ENCODE peak calls at places on chromosomes 12 and 14, in five cellular contexts. Q, I, N, Y and C are unnamed samples.

GRCh38 chr14:64640839-64641238 is 63.4 kb upstream of the PLEKHG3 start:
- DNase-seq in Q (no peak), I (no peak), N (no peak), Y (no peak), C (no peak)

GRCh38 chr14:51327376-51327775 is 87.3 kb downstream of the TMX1 start:
- DNase-seq in Y (peak), N (no peak), Q (no peak), I (peak), C (no peak)

GRCh38 chr14:65251213-65251612 is 148.9 kb upstream of the MAX start:
- DNase-seq in Y (peak), Q (no peak), I (peak), N (peak), C (no peak)

GRCh38 chr12:105485321-105485910 is 154.9 kb downstream of the C12orf75 start:
- DNase-seq in Q (no peak), Y (peak), I (peak), N (peak), C (no peak)

GRCh38 chr12:67925077-67925476 is 64.2 kb upstream of the IFNG-AS1 start:
- DNase-seq in Q (no peak), Y (peak), N (no peak), I (peak), C (no peak)

GRCh38 chr12:68785358-68785757 is 22.6 kb upstream of the MDM2 start:
- DNase-seq in N (no peak), Y (no peak), Q (no peak), I (peak), C (no peak)

GRCh38 chr12:5907812-5908211 is 37.2 kb downstream of the ANO2 start:
- DNase-seq in Q (no peak), N (no peak), I (no peak), Y (no peak), C (no peak)

GRCh38 chr12:15629108-15629507 is 160.1 kb downstream of the EPS8 start:
- DNase-seq in Q (peak), N (peak), I (peak), Y (peak), C (peak)

GRCh38 chr14:94313991-94314655 is 9.0 kb downstream of the SERPINA6 start:
- DNase-seq in Y (peak), I (peak), Q (no peak), N (no peak), C (no peak)

GRCh38 chr12:40689576-40689975 is 2.7 kb upstream of the CNTN1 start:
- DNase-seq in I (no peak), Q (no peak), N (no peak), Y (no peak), C (no peak)

GRCh38 chr12:19223018-19223417 is 93.5 kb downstream of the PLEKHA5 start:
- DNase-seq in Y (peak), N (no peak), Q (peak), I (peak), C (no peak)

GRCh38 chr12:65419284-65420072 is 141.0 kb downstream of the MSRB3 start:
- DNase-seq in Y (no peak), Q (no peak), N (no peak), I (no peak), C (no peak)

GRCh38 chr12:44159211-44159610 is 323.3 kb downstream of the TMEM117 start:
- DNase-seq in I (no peak), Q (no peak), Y (no peak), N (no peak), C (no peak)

GRCh38 chr12:47844264-47845020 is 24.7 kb upstream of the HDAC7 start:
- DNase-seq in N (no peak), I (no peak), Q (no peak), Y (no peak), C (no peak)

GRCh38 chr12:105860556-105861207 is 278.1 kb downstream of the NUAK1 start:
- DNase-seq in Y (no peak), Q (no peak), N (no peak), I (no peak), C (no peak)

GRCh38 chr12:16609140-16609539 is 3.2 kb upstream of the LMO3 start:
- DNase-seq in N (no peak), Y (no peak), Q (no peak), I (no peak), C (no peak)

GRCh38 chr12:2265461-2266167 is 212.8 kb downstream of the CACNA1C start:
- DNase-seq in Y (peak), Q (no peak), I (no peak), N (no peak), C (no peak)

GRCh38 chr14:49984419-49984818 is 91.5 kb downstream of the ARF6 start:
- DNase-seq in Y (no peak), N (no peak), I (peak), Q (no peak), C (no peak)

GRCh38 chr12:78470354-78471195 is 394.0 kb upstream of the SYT1 start:
- DNase-seq in N (peak), I (peak), Y (peak), Q (peak), C (peak)

GRCh38 chr12:44716681-44717080 is 159.4 kb downstream of the NELL2 start:
- DNase-seq in Q (no peak), N (no peak), Y (no peak), I (no peak), C (peak)

GRCh38 chr14:74792249-74793039 is 29.3 kb downstream of the YLPM1 start:
- DNase-seq in N (no peak), Q (no peak), Y (peak), I (peak), C (no peak)

GRCh38 chr12:1837541-1838206 is 17.3 kb downstream of the LRTM2 start:
- DNase-seq in I (peak), N (peak), Y (peak), Q (peak), C (no peak)

GRCh38 chr14:72783741-72784140 is 110.2 kb downstream of the DPF3 start:
- DNase-seq in Q (no peak), Y (no peak), I (no peak), N (no peak), C (no peak)

GRCh38 chr12:124605869-124606774 is 38.7 kb upstream of the NCOR2 start:
- DNase-seq in I (no peak), Y (no peak), N (no peak), Q (no peak), C (no peak)

GRCh38 chr14:27881063-27881462 is 885.5 kb upstream of the FOXG1 start:
- DNase-seq in Y (no peak), N (no peak), Q (no peak), I (no peak), C (no peak)

GRCh38 chr12:86196465-86196864 is 59.7 kb downstream of the MGAT4C start:
- DNase-seq in N (no peak), Q (no peak), Y (no peak), I (no peak), C (no peak)

GRCh38 chr14:21852061-21852664 is 178.5 kb upstream of the OR4E1 start:
- DNase-seq in N (no peak), I (peak), Y (peak), Q (peak), C (peak)

GRCh38 chr12:70798016-70798768 is 122.3 kb downstream of the PTPRR start:
- DNase-seq in Q (no peak), N (no peak), Y (no peak), I (no peak), C (no peak)

GRCh38 chr12:106415134-106415533 is 57.6 kb downstream of the POLR3B start:
- DNase-seq in Q (no peak), I (peak), Y (peak), N (peak), C (no peak)

GRCh38 chr12:71281425-71281824 is 123.6 kb upstream of the TSPAN8 start:
- DNase-seq in Y (no peak), I (no peak), N (no peak), Q (no peak), C (no peak)

GRCh38 chr14:104355101-104355691 is 216.8 kb downstream of the KIF26A start:
- DNase-seq in Q (no peak), N (no peak), I (no peak), Y (no peak), C (no peak)

GRCh38 chr12:50024804-50025186 is 499 bp downstream of the RACGAP1 start:
- DNase-seq in N (no peak), Y (peak), Q (peak), I (peak), C (no peak)

GRCh38 chr12:103679771-103680170 is 92.7 kb downstream of the STAB2 start:
- DNase-seq in N (no peak), I (no peak), Q (no peak), Y (no peak), C (no peak)

GRCh38 chr12:1499351-1499750 is 95.0 kb downstream of the FBXL14 start:
- DNase-seq in Y (peak), I (no peak), N (no peak), Q (no peak), C (no peak)

GRCh38 chr12:76310110-76310509 is 38.1 kb downstream of the BBS10 start:
- DNase-seq in Q (peak), N (peak), Y (peak), I (peak), C (no peak)

GRCh38 chr12:32947203-32947795 is 50.7 kb upstream of the PKP2 start:
- DNase-seq in I (peak), Y (peak), Q (peak), N (no peak), C (peak)